ENCODE peak calls at places on chromosome 5, in six cellular contexts. Y, Z, F, G, O and L are unnamed samples.

GRCh38 chr5:59445741-59446140 is 447.8 kb downstream of the PDE4D start:
- DNase-seq in O (no peak), F (no peak), Z (no peak), G (no peak), Y (no peak), L (no peak)

GRCh38 chr5:56962286-56962685 is 10.4 kb upstream of the MIER3 start:
- DNase-seq in O (no peak), Z (no peak), Y (no peak), F (no peak), G (no peak), L (no peak)

GRCh38 chr5:177303925-177304391 is 359 bp downstream of the PRELID1 start:
- DNase-seq in Z (peak; percentile 12), G (no peak), F (no peak), Y (no peak), O (no peak), L (no peak)

GRCh38 chr5:151052834-151053233 is 28.0 kb downstream of the TNIP1 start:
- DNase-seq in Z (no peak), O (no peak), F (no peak), Y (no peak), G (no peak), L (no peak)

GRCh38 chr5:68932830-68933434 is 160.9 kb upstream of the SLC30A5 start:
- DNase-seq in Y (no peak), Z (peak; percentile 19), F (no peak), O (no peak), G (no peak), L (peak; percentile 79)

GRCh38 chr5:146647656-146648199 is 131.7 kb upstream of the GPR151 start:
- DNase-seq in F (no peak), Z (peak; percentile 14), O (no peak), G (no peak), Y (no peak), L (no peak)

GRCh38 chr5:42235837-42236236 is 187.4 kb upstream of the GHR start:
- DNase-seq in G (no peak), Z (no peak), Y (no peak), F (no peak), O (no peak), L (no peak)

GRCh38 chr5:23740029-23740428 is 232.6 kb downstream of the PRDM9 start:
- DNase-seq in O (no peak), F (no peak), G (no peak), Z (peak; percentile 13), Y (no peak), L (no peak)

GRCh38 chr5:135037519-135038201 is 3.6 kb upstream of the PITX1 start:
- DNase-seq in Z (no peak), G (no peak), F (no peak), O (no peak), Y (no peak), L (no peak)

GRCh38 chr5:138685052-138685755 is 68.0 kb upstream of the CTNNA1 start:
- DNase-seq in Z (no peak), G (no peak), F (no peak), O (no peak), Y (no peak), L (no peak)